ENCODE peak calls at places on chromosomes 7 and 10, in four cellular contexts. M, O, B and U are unnamed samples.

GRCh38 chr10:95049919-95050318 is 19.4 kb downstream of the CYP2C8 start:
- DNase-seq in O (no peak), M (no peak), B (no peak), U (no peak)

GRCh38 chr10:113540845-113541553 is 11.9 kb upstream of the HABP2 start:
- DNase-seq in M (no peak), O (peak), B (no peak), U (no peak)

GRCh38 chr7:56033671-56034432 is 17.4 kb downstream of the PSPH start:
- DNase-seq in M (peak), O (peak), B (peak), U (peak)

GRCh38 chr7:113636727-113637421 is 281.9 kb downstream of the PPP1R3A start:
- DNase-seq in B (no peak), O (no peak), M (no peak), U (no peak)

GRCh38 chr10:6713120-6713519 is 133.0 kb upstream of the PRKCQ start:
- DNase-seq in M (no peak), B (no peak), O (no peak), U (no peak)

GRCh38 chr10:99698504-99699080 is 33.3 kb downstream of the COX15 start:
- DNase-seq in M (no peak), B (no peak), O (no peak), U (no peak)

GRCh38 chr7:30865077-30865476 is 46.6 kb upstream of the AQP1 start:
- DNase-seq in M (no peak), O (no peak), B (no peak), U (no peak)

GRCh38 chr10:51425431-51425830 is 274.0 kb downstream of the CSTF2T start:
- DNase-seq in M (no peak), O (no peak), B (no peak), U (no peak)

GRCh38 chr10:59907918-59908807 is 1.8 kb upstream of the CCDC6 start:
- DNase-seq in B (peak), O (no peak), M (no peak), U (peak)
- TF ChIP-seq TARDBP in B (no peak), O (no peak), M (no peak), U (no peak)

DNA sequence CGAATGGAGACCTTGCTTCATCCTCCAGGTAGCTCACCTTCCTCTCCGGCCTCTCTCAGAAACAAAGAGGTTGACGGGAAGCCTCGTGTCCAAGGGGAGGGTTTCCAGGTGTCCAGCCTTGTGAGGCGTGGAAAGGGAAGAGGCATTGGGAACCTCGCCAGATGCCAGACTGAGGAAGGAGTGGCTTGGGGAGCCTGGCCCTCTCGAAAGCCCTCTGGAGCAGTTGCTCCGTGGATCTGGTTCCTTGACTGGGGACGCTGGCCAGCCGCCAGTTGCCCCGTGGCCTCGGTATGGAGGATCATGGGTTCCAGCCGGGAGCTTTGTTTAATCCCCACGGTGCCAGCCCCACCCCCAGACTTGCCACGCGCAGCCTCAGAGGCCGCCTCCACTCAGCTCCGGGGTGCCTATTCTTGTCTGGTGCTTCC is 30.3 kb upstream of the SUN1 start:
- DNase-seq in O (no peak), B (no peak), M (no peak), U (no peak)
- TF ChIP-seq SP1 in O (no peak), B (no peak), M (no peak), U (no peak)

GRCh38 chr7:77351539-77352004 is 64.6 kb downstream of the GSAP start:
- DNase-seq in B (no peak), M (peak), O (no peak), U (no peak)
- TF ChIP-seq TARDBP in B (no peak), M (peak), O (no peak), U (no peak)

DNA sequence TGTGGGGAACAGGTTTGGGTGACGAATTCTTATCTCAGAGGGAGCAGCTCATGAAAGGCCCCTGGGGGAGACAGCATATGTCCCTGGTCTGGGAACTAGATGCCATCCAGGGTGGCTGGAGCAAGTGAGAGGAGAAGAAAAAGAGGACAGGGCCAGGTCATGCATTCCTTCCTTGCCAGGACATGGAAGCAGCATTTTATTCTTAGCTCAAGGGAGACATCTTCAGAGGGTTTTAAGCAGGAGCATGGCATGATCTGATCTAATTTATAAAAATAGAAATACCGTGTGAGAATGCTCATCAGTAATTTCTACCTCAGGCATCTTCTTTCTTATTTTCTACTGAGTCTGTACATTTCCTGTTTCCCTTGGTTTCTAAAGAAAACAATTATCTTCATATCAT is 386.0 kb downstream of the GALNT17 start:
- DNase-seq in M (no peak), O (no peak), B (no peak), U (no peak)
- TF ChIP-seq SP1 in M (no peak), O (no peak), B (no peak), U (no peak)

GRCh38 chr10:101133489-101134298 is 2.6 kb downstream of the TLX1 start:
- DNase-seq in B (no peak), O (no peak), M (no peak), U (no peak)
- TF ChIP-seq TARDBP in B (no peak), O (no peak), M (no peak), U (no peak)

DNA sequence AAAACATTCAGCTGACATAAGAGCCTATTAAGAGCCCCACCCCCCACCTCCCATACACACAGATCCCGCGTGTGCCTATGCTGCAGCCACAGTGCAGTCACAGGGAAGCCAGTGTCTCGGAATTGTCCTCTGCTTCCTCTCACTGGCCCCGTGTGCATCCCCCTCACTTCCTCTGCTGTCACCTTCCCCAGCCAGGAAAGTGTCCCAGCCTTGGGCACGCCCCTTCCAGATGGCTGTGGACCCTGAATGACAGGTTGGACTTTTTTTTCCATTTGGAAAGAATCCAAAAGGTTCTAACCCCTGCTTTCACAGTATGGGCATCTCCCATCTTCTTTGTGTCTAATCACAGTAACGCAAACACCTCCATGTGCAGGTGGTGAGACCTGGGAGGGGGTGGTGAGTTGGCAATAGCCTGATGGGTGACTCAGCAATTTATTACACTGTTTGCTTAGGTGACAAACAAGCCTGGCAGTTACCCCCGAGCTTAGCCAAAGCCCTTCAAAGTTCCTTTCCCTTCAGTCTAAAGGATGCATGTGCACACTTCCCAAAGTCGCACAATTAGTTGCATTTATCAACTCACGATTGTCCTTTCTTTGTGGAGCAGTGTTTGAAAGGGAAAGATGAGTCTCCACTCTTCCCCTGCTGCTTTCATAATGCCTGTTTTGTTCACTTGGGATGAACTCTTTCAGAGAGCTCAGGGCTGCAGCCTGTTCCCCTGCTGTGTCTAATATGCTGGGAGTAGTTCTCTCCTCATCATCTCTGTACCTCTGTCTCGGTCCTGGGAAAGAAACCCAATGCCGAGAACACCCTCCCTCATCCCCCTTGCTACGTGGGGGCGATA is 67.5 kb upstream of the EFCAB10 start:
- DNase-seq in M (no peak), O (peak), B (no peak), U (no peak)
- TF ChIP-seq SP1 in M (no peak), O (no peak), B (no peak), U (no peak)

DNA sequence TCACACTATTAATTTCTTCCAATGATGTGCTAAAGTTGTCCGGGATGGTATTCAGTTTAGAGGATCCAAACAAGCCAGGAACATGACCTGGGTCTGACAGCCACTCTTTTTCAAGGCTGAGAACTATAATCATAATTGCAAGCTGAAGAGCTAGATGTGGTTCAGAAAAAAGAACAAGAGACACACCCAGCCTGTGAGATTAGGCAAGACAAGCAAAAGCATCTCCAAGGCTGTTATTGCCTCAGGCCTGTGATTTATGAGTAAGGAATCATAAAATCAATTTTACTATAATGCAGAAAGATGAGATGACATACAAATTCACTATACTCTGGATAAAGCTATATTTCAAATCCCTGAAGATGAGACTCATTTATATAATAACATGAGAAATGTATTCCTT is 47.2 kb downstream of the FHIP2A start:
- DNase-seq in B (no peak), M (no peak), O (no peak), U (no peak)
- TF ChIP-seq TARDBP in B (no peak), M (no peak), O (no peak), U (no peak)

GRCh38 chr10:111129348-111129747 is 52.5 kb downstream of the ADRA2A start:
- DNase-seq in M (no peak), O (no peak), B (no peak), U (no peak)

GRCh38 chr10:111126981-111127848 is 50.4 kb downstream of the ADRA2A start:
- DNase-seq in O (no peak), M (no peak), B (no peak), U (no peak)

GRCh38 chr10:111126073-111126472 is 49.2 kb downstream of the ADRA2A start:
- DNase-seq in O (no peak), B (no peak), M (no peak), U (no peak)

GRCh38 chr10:111130471-111130870 is 53.6 kb downstream of the ADRA2A start:
- DNase-seq in O (no peak), M (no peak), B (no peak), U (no peak)

GRCh38 chr10:111128331-111129167 is 51.7 kb downstream of the ADRA2A start:
- DNase-seq in O (no peak), M (no peak), B (peak), U (peak)
- TF ChIP-seq SP1 in O (no peak), M (no peak), B (no peak), U (no peak)